ENCODE peak calls at places on chromosomes 16 and 17, in five cellular contexts. Y is GM12878, P is A549, V is K562, W is HepG2. M is an unnamed sample.

GRCh38 chr17:1649844-1650409 is at the start of gene RILP:
- DNase-seq in Y (no peak), P (peak; percentile 62), V (peak; percentile 77), W (peak; percentile 89), M (peak; percentile 69)

GRCh38 chr16:64196444-64196843 is 925.4 kb downstream of the CDH11 start:
- DNase-seq in Y (no peak), P (no peak), V (no peak), W (no peak), M (no peak)

GRCh38 chr17:82702161-82702932 is 3.8 kb upstream of the RAB40B start:
- DNase-seq in Y (no peak), P (no peak), V (no peak), W (no peak), M (no peak)

GRCh38 chr17:20063665-20064648 is 54.8 kb downstream of the SPECC1 start:
- DNase-seq in Y (peak; percentile 76), P (peak; percentile 86), V (no peak), W (no peak), M (peak; percentile 27)

GRCh38 chr16:57977418-57978069 is 6.6 kb upstream of the CNGB1 start:
- DNase-seq in Y (no peak), P (no peak), V (peak; percentile 27), W (no peak), M (peak; percentile 54)

GRCh38 chr17:43079578-43080302 is 45.4 kb downstream of the BRCA1 start:
- DNase-seq in Y (no peak), P (no peak), V (no peak), W (no peak), M (no peak)

GRCh38 chr16:24070851-24071250 is 185.3 kb upstream of the CACNG3 start:
- DNase-seq in Y (peak; percentile 9), P (peak; percentile 65), V (peak; percentile 79), W (peak; percentile 29), M (peak; percentile 89)

GRCh38 chr17:4119299-4119698 is 23.5 kb downstream of the ZZEF1 start:
- DNase-seq in Y (no peak), P (no peak), V (no peak), W (no peak), M (no peak)

GRCh38 chr16:67053767-67054334 is 24.9 kb downstream of the CBFB start:
- DNase-seq in Y (no peak), P (no peak), V (no peak), W (no peak), M (no peak)

GRCh38 chr16:47519996-47520679 is 59.0 kb downstream of the PHKB start:
- DNase-seq in Y (no peak), P (no peak), V (peak; percentile 44), W (no peak), M (no peak)

GRCh38 chr16:4053663-4054479 is 62.4 kb downstream of the ADCY9 start:
- DNase-seq in Y (no peak), P (no peak), V (no peak), W (no peak), M (no peak)

GRCh38 chr16:23557779-23558330 is 328 bp downstream of the UBFD1 start:
- DNase-seq in Y (no peak), P (no peak), V (no peak), W (peak; percentile 26), M (peak; percentile 38)

GRCh38 chr16:12341423-12341822 is 364.9 kb downstream of the SNX29 start:
- DNase-seq in Y (no peak), P (no peak), V (no peak), W (peak; percentile 68), M (no peak)

GRCh38 chr16:28924399-28924761 is 658 bp downstream of the RABEP2 start:
- DNase-seq in Y (no peak), P (no peak), V (no peak), W (no peak), M (no peak)

GRCh38 chr16:1019234-1019933 is 37.8 kb downstream of the SOX8 start:
- DNase-seq in Y (no peak), P (no peak), V (no peak), W (no peak), M (no peak)

GRCh38 chr17:73748521-73748920 is 104.3 kb upstream of the SDK2 start:
- DNase-seq in Y (no peak), P (no peak), V (no peak), W (no peak), M (no peak)
- TF ChIP-seq JUNB in Y (no peak), P (no peak), V (no peak), W (no peak), M (no peak)

GRCh38 chr17:57923182-57923872 is 31.9 kb downstream of the CUEDC1 start:
- DNase-seq in Y (no peak), P (no peak), V (no peak), W (no peak), M (no peak)
- TF ChIP-seq JUNB in Y (no peak), P (no peak), V (no peak), W (no peak), M (no peak)

DNA sequence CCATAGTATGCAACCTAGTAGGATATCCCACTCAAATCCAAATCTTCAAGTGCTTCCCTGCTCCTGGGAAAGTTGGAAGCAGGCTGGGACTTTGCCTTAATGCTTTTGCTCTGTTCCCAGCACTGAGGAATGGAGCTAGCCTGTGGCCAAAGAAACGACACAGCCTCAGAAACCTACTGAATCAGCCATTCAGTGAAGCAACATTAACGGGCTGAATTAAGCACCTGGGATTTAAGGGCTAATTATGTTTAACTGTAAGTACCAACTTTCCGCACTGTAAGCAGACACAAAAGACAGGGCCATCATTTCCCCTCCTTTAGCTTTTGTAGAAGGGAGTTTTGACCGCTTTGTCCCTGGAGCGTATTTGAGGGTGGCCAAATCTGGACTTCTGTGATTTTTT is 17.7 kb upstream of the NOL11 start:
- DNase-seq in Y (no peak), P (no peak), V (no peak), W (no peak), M (no peak)
- TF ChIP-seq JUNB in Y (no peak), P (no peak), V (no peak), W (no peak), M (no peak)

GRCh38 chr17:40558651-40559015 is 6.6 kb downstream of the CCR7 start:
- DNase-seq in Y (no peak), P (no peak), V (no peak), W (no peak), M (no peak)
- TF ChIP-seq JUNB in Y (no peak), P (no peak), V (no peak), W (no peak), M (no peak)

DNA sequence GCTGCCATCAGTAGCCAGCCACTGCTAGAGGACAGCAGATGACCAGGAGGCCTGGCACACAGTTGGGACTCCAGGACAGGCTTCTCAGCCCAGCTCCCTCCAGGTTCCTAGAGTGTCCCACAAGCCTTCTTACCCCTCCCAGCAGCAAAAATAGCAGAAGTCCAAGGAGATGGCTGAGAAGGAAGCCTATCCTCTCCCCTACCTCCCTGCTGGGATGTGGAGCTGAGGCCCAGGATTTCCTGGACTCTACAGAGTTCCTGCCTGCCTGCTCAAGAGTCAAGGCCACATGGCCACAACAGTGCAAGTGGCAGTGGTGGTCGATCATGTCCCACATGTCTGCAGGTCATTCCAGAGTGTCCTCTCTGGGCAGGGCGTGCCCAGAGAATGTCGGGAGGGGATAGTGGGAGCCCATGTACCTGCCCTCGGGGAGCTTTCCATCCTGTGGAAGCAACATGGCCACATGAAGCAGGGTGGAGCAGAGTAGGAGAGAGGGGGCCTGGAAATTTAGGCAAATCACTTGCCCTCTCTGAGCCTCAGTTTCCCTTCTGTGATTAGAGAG is 7.7 kb upstream of the HROB start:
- DNase-seq in Y (no peak), P (no peak), V (no peak), W (no peak), M (no peak)
- TF ChIP-seq JUNB in Y (no peak), P (no peak), V (no peak), W (no peak), M (no peak)

GRCh38 chr17:54493691-54494090 is 407.0 kb upstream of the TOM1L1 start:
- DNase-seq in Y (no peak), P (no peak), V (no peak), W (no peak), M (no peak)

DNA sequence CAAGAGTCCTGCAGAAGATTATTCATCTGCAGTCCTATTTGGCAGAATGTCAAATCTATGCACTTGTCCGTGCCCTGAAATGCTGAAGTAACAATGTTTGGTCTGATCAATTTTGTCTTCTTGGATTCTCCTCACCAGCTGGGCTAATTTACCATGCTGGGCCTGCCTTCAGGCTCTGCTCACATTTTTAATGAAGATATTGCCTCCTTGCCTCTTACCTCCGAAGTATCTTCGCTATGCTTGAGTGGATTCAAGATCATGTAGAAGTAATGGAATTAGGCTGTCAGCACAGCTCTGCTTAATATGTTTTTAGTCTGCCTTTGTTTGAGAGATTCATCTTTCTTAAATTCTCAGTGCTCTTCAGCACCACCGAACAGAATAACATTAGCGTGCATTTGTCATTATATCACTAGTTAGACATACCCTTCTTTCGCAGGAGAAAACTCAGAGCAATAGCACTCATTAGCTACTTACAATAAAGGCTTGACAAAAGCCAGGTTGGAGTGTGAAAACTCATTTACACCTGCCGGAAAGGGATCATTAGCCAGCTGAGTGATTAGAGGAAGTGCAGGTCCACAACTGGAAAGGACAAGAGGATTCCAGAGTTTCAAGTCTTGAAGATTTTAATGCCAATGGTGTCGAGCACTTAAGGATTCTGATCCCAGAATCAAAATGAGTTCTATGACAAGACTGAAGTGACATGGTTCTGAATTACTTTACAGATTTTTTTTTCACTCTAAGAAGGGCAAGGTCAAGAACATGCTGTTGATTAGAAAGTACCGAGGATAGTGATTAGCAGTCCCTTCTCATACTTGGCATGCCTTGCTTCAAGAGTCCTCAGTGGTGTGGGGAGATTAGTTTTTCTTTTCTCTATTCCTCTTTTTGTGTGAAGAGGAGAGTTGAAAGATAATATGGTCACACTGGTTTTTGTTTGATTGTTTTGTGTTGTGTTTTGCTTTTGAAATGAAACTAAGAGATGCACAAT is 405.6 kb upstream of the TOM1L1 start:
- DNase-seq in Y (no peak), P (no peak), V (no peak), W (no peak), M (no peak)
- TF ChIP-seq JUNB in Y (no peak), P (no peak), V (no peak), W (no peak), M (no peak)

DNA sequence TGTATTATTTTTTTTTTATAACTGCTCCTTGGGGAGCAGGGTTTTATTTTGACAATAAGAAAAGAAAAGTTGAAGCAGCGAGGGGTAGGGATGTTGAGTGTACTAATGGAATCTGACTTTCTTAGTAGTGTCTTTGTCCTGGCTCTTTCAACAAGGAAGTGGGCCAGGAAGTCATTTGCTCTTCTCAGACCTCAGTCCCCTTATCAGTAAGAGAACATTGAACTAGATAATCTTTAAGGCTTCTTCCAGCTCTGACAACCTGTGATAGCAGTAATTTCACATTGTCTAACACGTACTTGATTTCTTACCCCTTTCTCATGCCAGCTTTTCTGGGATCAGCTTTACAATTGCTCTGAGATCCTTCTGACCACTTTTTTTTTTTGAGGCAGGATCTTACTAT is 8.3 kb downstream of the LIG3 start:
- DNase-seq in Y (no peak), P (no peak), V (peak; percentile 30), W (no peak), M (no peak)
- TF ChIP-seq JUNB in Y (no peak), P (no peak), V (no peak), W (no peak), M (no peak)

DNA sequence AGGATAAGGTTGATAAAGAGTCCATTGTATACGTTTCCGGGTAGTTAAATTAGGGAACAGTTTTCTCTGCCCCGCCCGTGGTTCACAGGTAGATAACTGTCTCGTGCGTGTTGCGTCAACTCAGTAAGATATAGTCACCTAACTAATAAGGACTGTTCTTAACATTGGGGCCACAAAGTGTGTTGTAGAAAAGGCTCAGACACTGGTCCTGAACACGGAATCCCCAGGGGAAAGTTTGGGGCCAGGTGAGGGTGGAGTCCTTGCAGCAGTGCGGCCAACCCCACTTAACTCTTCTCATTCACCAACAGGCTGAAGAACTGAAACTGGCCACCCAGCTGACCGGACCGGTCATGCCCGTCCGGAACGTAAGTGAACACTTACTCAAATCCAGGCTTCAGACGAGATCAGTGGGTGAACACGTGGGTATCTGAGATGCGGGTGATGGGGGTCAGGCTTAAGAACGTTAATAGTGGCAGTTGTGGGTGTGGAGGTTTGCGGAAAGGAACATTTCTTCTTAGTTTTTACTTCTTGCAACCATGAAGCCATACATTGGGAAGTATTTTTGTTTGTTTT is 1.6 kb downstream of the RPL13 start:
- DNase-seq in Y (no peak), P (no peak), V (no peak), W (no peak), M (no peak)
- TF ChIP-seq JUNB in Y (no peak), P (no peak), V (no peak), W (no peak), M (no peak)

M was measured in GM23338.